ENCODE peak calls at places on chromosomes 7 and 10, in nine cellular contexts. R is right cardiac atrium; L is lower lobe of right lung; J is body of pancreas; M is HepG2; G is heart right ventricle; W is RWPE2; C is CD8-positive, alpha-beta T cell; X is left lung. H is an unnamed sample.

GRCh38 chr10:124019886-124020797 is 73.3 kb downstream of the CHST15 start:
- ATAC-seq in R (no peak), L (no peak), J (no peak), M (no peak), G (no peak), W (no peak), C (no peak), X (no peak), H (no peak)

GRCh38 chr7:31440511-31440910 is 73.4 kb upstream of the ITPRID1 start:
- ATAC-seq in R (no peak), L (no peak), J (no peak), M (no peak), G (no peak), W (no peak), C (no peak), X (no peak), H (no peak)

GRCh38 chr7:7183061-7183832 is 903 bp downstream of the C1GALT1 start:
- ATAC-seq in R (peak; percentile 61), L (peak; percentile 79), J (peak; percentile 45), M (peak; percentile 72), G (peak; percentile 55), W (peak; percentile 40), C (peak; percentile 1), X (peak; percentile 73), H (peak; percentile 44)

GRCh38 chr7:87144173-87144657 is 8.0 kb upstream of the DMTF1 start:
- ATAC-seq in R (no peak), L (no peak), J (no peak), M (no peak), G (no peak), W (no peak), C (no peak), X (no peak), H (no peak)

GRCh38 chr7:41810258-41810576 is 107.3 kb upstream of the INHBA start:
- ATAC-seq in R (no peak), L (peak; percentile 92), J (no peak), M (no peak), G (no peak), W (no peak), C (no peak), X (peak; percentile 54), H (no peak)

GRCh38 chr10:80611481-80611880 is 73.8 kb downstream of the SH2D4B start:
- ATAC-seq in R (no peak), L (no peak), J (no peak), M (no peak), G (no peak), W (no peak), C (no peak), X (no peak), H (no peak)

GRCh38 chr7:5421626-5422323 is 1.9 kb downstream of the TNRC18 start:
- ATAC-seq in R (no peak), L (no peak), J (no peak), M (no peak), G (no peak), W (no peak), C (no peak), X (no peak), H (no peak)

GRCh38 chr7:115004121-115004520 is 82.2 kb downstream of the MDFIC start:
- ATAC-seq in R (no peak), L (no peak), J (no peak), M (no peak), G (no peak), W (peak; percentile 94), C (no peak), X (no peak), H (no peak)

GRCh38 chr7:33075818-33076483 is 13.4 kb upstream of the NT5C3A start:
- ATAC-seq in R (no peak), L (no peak), J (no peak), M (no peak), G (no peak), W (no peak), C (no peak), X (no peak), H (no peak)

GRCh38 chr7:38107486-38107893 is 70.6 kb upstream of the STARD3NL start:
- ATAC-seq in R (peak; percentile 45), L (peak; percentile 92), J (peak; percentile 76), M (peak; percentile 95), G (peak; percentile 77), W (peak; percentile 81), C (peak; percentile 87), X (peak; percentile 96), H (no peak)

GRCh38 chr10:112369495-112370423 is 4.2 kb upstream of the ACSL5 start:
- ATAC-seq in R (no peak), L (peak; percentile 79), J (no peak), M (no peak), G (no peak), W (no peak), C (peak; percentile 80), X (peak; percentile 75), H (no peak)

GRCh38 chr10:36172574-36172973 is 530.5 kb upstream of the FZD8 start:
- ATAC-seq in R (no peak), L (no peak), J (no peak), M (no peak), G (no peak), W (no peak), C (no peak), X (peak; percentile 54), H (no peak)

GRCh38 chr10:29647483-29647882 is 12.7 kb upstream of the SVIL start:
- ATAC-seq in R (no peak), L (no peak), J (no peak), M (no peak), G (no peak), W (no peak), C (peak; percentile 63), X (no peak), H (no peak)

GRCh38 chr7:74253331-74253730 is 868 bp downstream of the RFC2 start:
- ATAC-seq in R (no peak), L (no peak), J (no peak), M (no peak), G (no peak), W (no peak), C (no peak), X (no peak), H (no peak)

GRCh38 chr7:74253975-74254857 is at the start of gene RFC2:
- ATAC-seq in R (peak; percentile 99), L (peak; percentile 100), J (peak; percentile 98), M (peak; percentile 97), G (peak; percentile 99), W (peak; percentile 97), C (peak; percentile 95), X (peak; percentile 99), H (peak; percentile 99)

GRCh38 chr7:74252893-74253292 is 1.3 kb downstream of the RFC2 start:
- ATAC-seq in R (no peak), L (no peak), J (no peak), M (no peak), G (no peak), W (no peak), C (no peak), X (no peak), H (no peak)

GRCh38 chr7:74256446-74257408 is 2.5 kb upstream of the RFC2 start:
- ATAC-seq in R (no peak), L (no peak), J (no peak), M (no peak), G (no peak), W (no peak), C (no peak), X (no peak), H (no peak)

DNA sequence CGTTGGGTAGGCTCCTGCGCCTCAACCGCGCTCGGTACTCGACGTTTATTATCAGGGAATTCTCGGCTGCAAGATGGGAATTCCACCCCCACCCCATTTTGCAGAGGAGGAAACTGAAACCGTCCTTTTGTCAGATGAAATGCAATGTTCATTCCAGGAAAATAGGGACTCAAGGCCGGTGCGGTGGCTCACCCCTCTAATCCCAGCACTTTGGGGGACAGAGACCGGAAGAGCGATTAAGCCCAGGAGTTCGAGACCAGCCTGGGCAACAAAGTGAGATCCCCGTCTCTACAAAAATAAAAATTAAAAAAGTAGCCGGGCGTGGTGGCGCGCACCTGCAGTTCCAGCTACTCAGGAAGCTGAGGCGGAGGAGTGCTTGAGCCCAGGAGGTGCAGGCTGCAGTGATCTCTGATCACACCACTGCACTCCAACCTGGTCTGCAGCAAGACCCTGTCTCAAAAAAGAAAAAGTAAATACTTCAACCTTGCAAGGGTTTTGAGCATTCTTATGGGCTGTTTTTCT is 720 bp upstream of the RFC2 start:
- ATAC-seq in R (no peak), L (no peak), J (no peak), M (no peak), G (no peak), W (no peak), C (no peak), X (no peak), H (no peak)
- H3K4me3 ChIP-seq in R (peak overlapping the region; percentile 69), L (peak overlapping the region; percentile 83), J (peak overlapping the region; percentile 68), M (peak overlapping the region; percentile 83), G (peak overlapping the region; percentile 77), W (peak overlapping the region; percentile 84), C (peak overlapping the region; percentile 99), X (peak overlapping the region; percentile 69), H (peak overlapping the region; percentile 81)

DNA sequence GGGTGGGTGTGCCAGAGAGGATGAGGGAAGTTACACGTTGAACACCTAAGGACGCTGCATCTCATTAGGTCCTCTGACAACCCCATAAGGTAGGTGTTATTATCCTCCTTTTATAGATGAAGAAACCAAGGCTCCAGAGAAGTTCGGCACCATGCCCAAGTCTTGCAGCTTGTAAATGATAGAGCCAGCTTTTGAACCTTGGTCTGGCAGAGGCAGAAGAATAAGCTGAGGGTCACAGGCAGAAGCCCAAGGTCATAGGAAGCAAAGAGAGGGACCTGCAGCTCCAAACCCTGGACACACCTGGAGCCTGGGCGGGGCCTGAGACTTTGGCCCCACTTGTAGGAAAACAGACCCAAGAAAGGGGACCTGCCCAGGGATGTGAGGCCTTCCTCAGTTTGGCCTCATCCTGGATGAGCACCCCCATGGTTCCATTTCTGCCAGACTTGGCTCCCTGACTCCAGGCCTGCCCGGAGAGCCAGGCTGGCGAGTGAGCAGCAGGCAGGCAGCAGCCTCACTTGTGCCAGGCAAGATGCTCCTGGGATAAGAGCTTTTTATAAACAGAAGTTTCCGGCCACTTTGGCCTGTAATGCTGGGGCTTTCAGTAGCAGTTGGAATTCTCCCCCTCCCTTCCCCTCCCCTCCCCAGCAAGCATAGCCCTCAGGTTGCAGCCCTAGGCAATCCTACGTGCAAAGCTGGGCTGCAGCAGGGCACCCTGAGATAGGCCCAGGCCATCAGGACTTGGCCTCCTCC is 2.4 kb downstream of the KCNH2 start:
- ATAC-seq in R (no peak), L (no peak), J (no peak), M (no peak), G (no peak), W (no peak), C (no peak), X (no peak), H (no peak)
- H3K27me3 ChIP-seq in R (no peaks in the 10 kb centered on the region), L (peaks cover 65% of the 10 kb centered on the region), J (no peaks in the 10 kb centered on the region), M (peaks cover 19% of the 10 kb centered on the region), G (peaks cover 18% of the 10 kb centered on the region), W (peaks cover 41% of the 10 kb centered on the region), C (peaks cover 17% of the 10 kb centered on the region), X (peaks cover 42% of the 10 kb centered on the region), H (peaks cover 38% of the 10 kb centered on the region)

GRCh38 chr7:101942603-101943210 is 125.3 kb downstream of the CUX1 start:
- ATAC-seq in R (peak; percentile 15), L (no peak), J (no peak), M (no peak), G (no peak), W (peak; percentile 53), C (no peak), X (no peak), H (no peak)
- H3K27ac ChIP-seq in R (peak overlapping the region; percentile 63), L (peak overlapping the region; percentile 58), J (no peak overlapping the region), M (no peak overlapping the region), G (peak overlapping the region; percentile 73), W (peak overlapping the region; percentile 87), C (no peak overlapping the region), X (peak overlapping the region; percentile 55), H (peak overlapping the region; percentile 87)

GRCh38 chr10:92395271-92395670 is 104.3 kb downstream of the MARCHF5 start:
- ATAC-seq in R (no peak), L (no peak), J (no peak), M (peak; percentile 54), G (no peak), W (no peak), C (no peak), X (no peak), H (no peak)
- H3K4me3 ChIP-seq in R (no peak overlapping the region), L (no peak overlapping the region), J (no peak overlapping the region), M (no peak overlapping the region), G (no peak overlapping the region), W (no peak overlapping the region), C (no peak overlapping the region), X (no peak overlapping the region), H (no peak overlapping the region)